ENCODE peak calls at places on chromosomes 6 and 20, in five cellular contexts. H is IMR-90, Q is thoracic aorta, U is GM10248, B is NCI-H1436 treated with DMSO at 0.1 percent for 48 hours. E is an unnamed sample.

GRCh38 chr6:21873562-21873961 is 280.0 kb downstream of the SOX4 start:
- DNase-seq in H (peak), Q (peak), U (no peak), B (no peak), E (peak)

GRCh38 chr20:45783656-45784294 is 7.9 kb downstream of the WFDC3 start:
- DNase-seq in H (no peak), Q (no peak), U (no peak), B (no peak), E (no peak)

GRCh38 chr6:4291453-4292403 is 156.4 kb upstream of the ECI2 start:
- DNase-seq in H (peak), Q (no peak), U (no peak), B (no peak), E (peak)

GRCh38 chr20:43189614-43190331 is at the start of gene PTPRT:
- DNase-seq in H (no peak), Q (no peak), U (no peak), B (no peak), E (no peak)

GRCh38 chr20:33119725-33120720 is 40.6 kb downstream of the BPIFB4 start:
- DNase-seq in H (no peak), Q (no peak), U (peak), B (no peak), E (peak)

GRCh38 chr6:4271761-4272505 is 136.6 kb upstream of the ECI2 start:
- DNase-seq in H (no peak), Q (no peak), U (no peak), B (no peak), E (no peak)

GRCh38 chr6:154882107-154882506 is 113.0 kb upstream of the TIAM2 start:
- DNase-seq in H (peak), Q (no peak), U (no peak), B (no peak), E (no peak)

GRCh38 chr6:96235927-96236326 is 220.2 kb downstream of the FUT9 start:
- DNase-seq in H (no peak), Q (no peak), U (no peak), B (no peak), E (no peak)

GRCh38 chr6:3229566-3230274 is 2.3 kb upstream of the TUBB2B start:
- DNase-seq in H (no peak), Q (no peak), U (no peak), B (peak), E (no peak)

GRCh38 chr20:42191140-42191860 is 573.1 kb upstream of the CHD6 start:
- DNase-seq in H (no peak), Q (no peak), U (no peak), B (no peak), E (no peak)

GRCh38 chr6:166365806-166366205 is 16.9 kb downstream of the MPC1 start:
- DNase-seq in H (peak), Q (no peak), U (no peak), B (no peak), E (peak)

GRCh38 chr6:135798751-135799515 is 52.6 kb upstream of the PDE7B start:
- DNase-seq in H (no peak), Q (no peak), U (no peak), B (no peak), E (no peak)

GRCh38 chr6:150813993-150814359 is 51.5 kb upstream of the MTHFD1L start:
- DNase-seq in H (peak), Q (no peak), U (peak), B (no peak), E (peak)

GRCh38 chr6:44652551-44652950 is 265.0 kb downstream of the CDC5L start:
- DNase-seq in H (peak), Q (no peak), U (no peak), B (no peak), E (peak)

GRCh38 chr6:164085552-164086325 is 671.2 kb downstream of the QKI start:
- DNase-seq in H (no peak), Q (peak), U (no peak), B (no peak), E (peak)

GRCh38 chr20:57509665-57510237 is 15.2 kb downstream of the CTCFL start:
- DNase-seq in H (no peak), Q (no peak), U (peak), B (no peak), E (peak)

GRCh38 chr6:141552463-141552862 is 580.3 kb upstream of the GJE1 start:
- DNase-seq in H (peak), Q (no peak), U (peak), B (peak), E (peak)

GRCh38 chr6:52286798-52287432 is 2.4 kb upstream of the MCM3 start:
- DNase-seq in H (peak), Q (peak), U (peak), B (peak), E (peak)